ENCODE peak calls at places on chromosomes 13 and 19, in four cellular contexts. N is testis; Q is CD8-positive, alpha-beta memory T cell; F is pancreas. A is an unnamed sample.

GRCh38 chr13:27622881-27623280 is 1.2 kb downstream of the POLR1D start:
- DNase-seq in N (no peak), Q (no peak), F (no peak), A (no peak)

GRCh38 chr13:40432018-40432978 is 234.1 kb downstream of the FOXO1 start:
- DNase-seq in N (no peak), Q (no peak), F (no peak), A (no peak)

GRCh38 chr13:63156816-63157215 is 1741.2 kb upstream of the PCDH20 start:
- DNase-seq in N (no peak), Q (no peak), F (no peak), A (no peak)

GRCh38 chr13:110329258-110329657 is 22.2 kb downstream of the COL4A2 start:
- DNase-seq in N (no peak), Q (no peak), F (no peak), A (no peak)

GRCh38 chr13:29571876-29572570 is 23.5 kb downstream of the SLC7A1 start:
- DNase-seq in N (no peak), Q (no peak), F (no peak), A (no peak)

GRCh38 chr13:103883152-103883551 is 816.9 kb upstream of the SLC10A2 start:
- DNase-seq in N (peak; percentile 89), Q (no peak), F (peak; percentile 84), A (no peak)

GRCh38 chr13:106580551-106580950 is 12.6 kb upstream of the ARGLU1 start:
- DNase-seq in N (no peak), Q (no peak), F (no peak), A (no peak)

GRCh38 chr13:50543767-50544166 is 299.7 kb downstream of the DLEU7 start:
- DNase-seq in N (no peak), Q (no peak), F (no peak), A (no peak)

GRCh38 chr13:55893541-55893940 is 1247.2 kb upstream of the PRR20A start:
- DNase-seq in N (no peak), Q (no peak), F (no peak), A (no peak)

GRCh38 chr19:30358821-30359580 is 13.2 kb upstream of the ZNF536 start:
- DNase-seq in N (no peak), Q (no peak), F (no peak), A (no peak)

GRCh38 chr13:64725492-64725891 is 2504.6 kb downstream of the PCDH9 start:
- DNase-seq in N (no peak), Q (no peak), F (no peak), A (no peak)

GRCh38 chr13:40476175-40476958 is 190.1 kb downstream of the FOXO1 start:
- DNase-seq in N (no peak), Q (no peak), F (no peak), A (no peak)

GRCh38 chr19:3368441-3368795 is 2.0 kb downstream of the NFIC start:
- DNase-seq in N (no peak), Q (no peak), F (no peak), A (no peak)

GRCh38 chr19:3368848-3369336 is 2.5 kb downstream of the NFIC start:
- DNase-seq in N (no peak), Q (no peak), F (no peak), A (no peak)

GRCh38 chr19:3370728-3371591 is 4.6 kb downstream of the NFIC start:
- DNase-seq in N (no peak), Q (no peak), F (no peak), A (no peak)

GRCh38 chr19:3369337-3370213 is 3.2 kb downstream of the NFIC start:
- DNase-seq in N (peak; percentile 61), Q (no peak), F (no peak), A (no peak)

GRCh38 chr19:3370214-3370720 is 3.9 kb downstream of the NFIC start:
- DNase-seq in N (no peak), Q (no peak), F (no peak), A (no peak)
- H3K27me3 ChIP-seq in N (no peaks in the 10 kb centered on the region), Q (no peaks in the 10 kb centered on the region), F (no peaks in the 10 kb centered on the region), A (peaks cover 96% of the 10 kb centered on the region)

GRCh38 chr19:902093-902370 is 8.7 kb downstream of the RNU6-9 start:
- DNase-seq in N (no peak), Q (no peak), F (no peak), A (no peak)

GRCh38 chr19:898663-899062 is 5.4 kb downstream of the RNU6-9 start:
- DNase-seq in N (peak; percentile 62), Q (no peak), F (no peak), A (no peak)

GRCh38 chr19:899363-900301 is 6.3 kb downstream of the RNU6-9 start:
- DNase-seq in N (no peak), Q (no peak), F (no peak), A (no peak)

GRCh38 chr19:901216-902092 is 8.2 kb downstream of the RNU6-9 start:
- DNase-seq in N (no peak), Q (no peak), F (no peak), A (no peak)

DNA sequence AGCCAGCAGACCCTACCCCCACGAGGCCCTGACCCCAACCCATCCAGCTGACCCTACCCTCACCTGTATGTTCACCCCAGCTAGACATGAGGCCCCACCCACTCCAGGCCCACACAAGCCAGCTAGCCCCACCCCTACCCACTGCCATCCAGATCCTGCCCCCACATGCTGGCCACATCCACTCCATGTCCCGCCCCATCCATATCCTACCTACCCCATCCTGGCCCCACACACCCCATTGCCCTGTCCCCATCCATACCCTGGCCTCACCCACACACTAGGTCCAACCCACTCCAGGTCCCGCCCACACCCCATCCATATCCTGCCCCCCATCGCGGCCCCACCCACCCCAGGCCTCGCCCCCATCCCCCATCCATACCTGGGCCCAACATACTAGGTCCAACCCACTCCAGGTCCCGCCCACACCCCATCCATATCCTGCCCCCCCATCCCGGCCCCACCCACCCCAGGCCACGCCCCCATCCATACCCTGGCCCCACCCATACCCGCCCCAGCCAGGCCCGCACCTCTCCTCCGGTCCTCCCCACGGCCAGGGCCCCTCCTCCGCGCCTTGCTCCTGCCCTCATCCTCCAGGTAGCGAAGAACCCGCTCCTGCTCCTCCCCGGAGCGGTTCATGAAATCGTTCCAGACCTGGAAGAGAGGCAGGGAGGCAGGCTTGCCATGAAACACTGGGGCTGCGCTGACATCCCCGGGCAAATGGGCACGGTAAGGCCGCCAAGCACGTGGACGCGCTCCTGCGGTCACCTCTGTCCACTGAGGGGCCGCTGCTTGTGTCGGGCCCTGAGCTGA is 7.2 kb downstream of the RNU6-9 start:
- DNase-seq in N (peak; percentile 38), Q (no peak), F (no peak), A (no peak)
- H3K27me3 ChIP-seq in N (no peaks in the 10 kb centered on the region), Q (no peaks in the 10 kb centered on the region), F (no peaks in the 10 kb centered on the region), A (no peaks in the 10 kb centered on the region)

DNA sequence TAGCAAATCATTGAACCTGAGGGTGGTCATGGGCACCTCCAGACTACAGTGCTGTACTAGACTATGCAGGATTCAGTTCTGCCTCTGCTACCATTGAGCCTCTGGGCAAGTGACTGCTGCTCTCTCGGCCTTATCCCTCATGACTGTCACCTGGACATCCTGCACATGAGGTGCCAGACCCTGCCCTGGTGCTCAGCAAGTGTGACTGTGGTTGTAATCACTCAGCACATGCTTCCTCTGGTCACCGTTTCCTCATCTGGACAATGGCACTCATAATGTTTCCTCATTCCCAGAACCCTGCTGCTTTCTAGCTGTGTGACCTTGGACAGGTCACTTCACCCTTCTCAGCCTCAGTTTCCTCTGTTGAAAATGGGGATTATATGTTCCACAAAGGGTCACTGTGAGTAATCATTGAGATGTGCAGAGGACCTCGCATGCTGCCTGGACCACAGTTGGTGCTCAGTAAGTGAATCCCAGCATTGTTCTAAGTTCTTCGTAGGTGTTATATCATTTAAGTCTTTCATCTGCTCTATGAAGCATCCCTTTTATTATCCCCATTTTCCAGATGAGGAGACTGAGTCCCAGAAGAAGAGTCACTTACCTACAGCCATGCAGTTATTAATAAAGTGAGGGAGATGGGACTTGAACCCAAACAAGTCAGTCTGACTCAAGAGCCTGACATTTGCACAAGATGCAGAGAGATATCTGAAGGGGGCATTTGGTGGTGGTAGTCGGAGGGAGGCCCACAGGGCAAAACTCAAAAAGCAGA is 3.2 kb downstream of the SYT3 start:
- DNase-seq in N (no peak), Q (no peak), F (no peak), A (no peak)
- H3K27me3 ChIP-seq in N (no peaks in the 10 kb centered on the region), Q (peaks cover 16% of the 10 kb centered on the region), F (peaks cover 12% of the 10 kb centered on the region), A (peaks cover 56% of the 10 kb centered on the region)

DNA sequence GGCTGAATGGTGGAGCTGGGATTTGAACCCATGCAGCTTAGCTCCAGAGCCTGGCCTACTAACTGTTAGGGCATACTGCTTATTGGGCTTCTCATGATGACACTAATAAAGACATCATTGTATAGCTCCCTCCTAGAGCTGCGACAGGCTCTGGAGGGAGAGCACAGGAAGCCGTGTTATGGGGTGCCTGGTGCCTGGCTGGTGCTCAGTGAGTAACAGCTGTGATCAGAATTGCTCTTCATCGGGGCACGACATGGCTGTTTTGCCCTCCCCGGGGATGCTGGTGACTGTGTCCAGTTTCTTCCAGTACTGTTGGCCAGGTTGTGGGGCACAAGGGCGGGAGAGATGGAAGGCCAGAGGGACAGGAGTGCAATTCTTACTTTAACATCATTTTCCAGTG is 5.1 kb downstream of the LYPD5 start:
- DNase-seq in N (no peak), Q (no peak), F (no peak), A (no peak)
- H3K27me3 ChIP-seq in N (no peaks in the 10 kb centered on the region), Q (no peaks in the 10 kb centered on the region), F (no peaks in the 10 kb centered on the region), A (no peaks in the 10 kb centered on the region)

GRCh38 chr19:51547397-51548212 is 16.1 kb upstream of the SIGLEC6 start:
- DNase-seq in N (no peak), Q (no peak), F (no peak), A (no peak)

GRCh38 chr19:51549533-51550324 is 18.3 kb upstream of the SIGLEC6 start:
- DNase-seq in N (no peak), Q (no peak), F (no peak), A (no peak)

GRCh38 chr19:51548891-51549305 is 17.4 kb upstream of the SIGLEC6 start:
- DNase-seq in N (no peak), Q (no peak), F (no peak), A (no peak)

GRCh38 chr19:51546650-51547396 is 15.4 kb upstream of the SIGLEC6 start:
- DNase-seq in N (no peak), Q (no peak), F (no peak), A (no peak)

GRCh38 chr19:51548213-51548651 is 16.8 kb upstream of the SIGLEC6 start:
- DNase-seq in N (no peak), Q (no peak), F (no peak), A (no peak)
- H3K27me3 ChIP-seq in N (no peaks in the 10 kb centered on the region), Q (no peaks in the 10 kb centered on the region), F (no peaks in the 10 kb centered on the region), A (no peaks in the 10 kb centered on the region)

GRCh38 chr13:52849727-52850395 is 1.4 kb upstream of the PCDH8 start:
- DNase-seq in N (no peak), Q (no peak), F (no peak), A (no peak)
- H3K27me3 ChIP-seq in N (no peaks in the 10 kb centered on the region), Q (peaks cover 43% of the 10 kb centered on the region), F (peaks cover 31% of the 10 kb centered on the region), A (no peaks in the 10 kb centered on the region)

GRCh38 chr19:41584931-41585330 is 9.0 kb downstream of the CEACAM21 start:
- DNase-seq in N (no peak), Q (no peak), F (no peak), A (no peak)
- H3K27me3 ChIP-seq in N (no peaks in the 10 kb centered on the region), Q (no peaks in the 10 kb centered on the region), F (no peaks in the 10 kb centered on the region), A (no peaks in the 10 kb centered on the region)